ENCODE peak calls at places on chromosome 7, in ten cellular contexts. T is CD4-positive, alpha-beta memory T cell; J is small intestine; W is AG04450; E is testis; C is OCI-LY7; M is spleen; B is colonic mucosa; L is CD4-positive, alpha-beta T cell; O is right cardiac atrium. G is an unnamed sample.

GRCh38 chr7:1857487-1858425 is 187.7 kb downstream of the ELFN1 start:
- DNase-seq in T (no peak), J (no peak), W (no peak), E (peak; percentile 37), C (no peak), M (peak; percentile 66), B (no peak), L (peak; percentile 3), O (peak; percentile 48), G (no peak)

GRCh38 chr7:158975526-158976467 is 119.4 kb downstream of the DYNC2I1 start:
- DNase-seq in T (no peak), J (peak; percentile 16), W (no peak), E (no peak), C (no peak), M (no peak), B (no peak), L (peak; percentile 40), O (no peak), G (peak; percentile 11)

GRCh38 chr7:2084331-2084730 is 148.4 kb downstream of the MAD1L1 start:
- DNase-seq in T (no peak), J (no peak), W (no peak), E (no peak), C (no peak), M (no peak), B (no peak), L (no peak), O (no peak), G (no peak)

GRCh38 chr7:121395494-121395960 is 581 bp downstream of the FAM3C start:
- DNase-seq in T (no peak), J (peak; percentile 40), W (no peak), E (peak; percentile 48), C (peak; percentile 64), M (peak; percentile 91), B (peak; percentile 51), L (peak; percentile 16), O (no peak), G (peak; percentile 56)

GRCh38 chr7:14385074-14385473 is 395.6 kb upstream of the ETV1 start:
- DNase-seq in T (no peak), J (no peak), W (no peak), E (no peak), C (no peak), M (no peak), B (no peak), L (no peak), O (no peak), G (no peak)

GRCh38 chr7:157158400-157158799 is 19.7 kb downstream of the UBE3C start:
- DNase-seq in T (no peak), J (no peak), W (no peak), E (no peak), C (no peak), M (no peak), B (no peak), L (no peak), O (no peak), G (no peak)

GRCh38 chr7:44150466-44150832 is 9.3 kb upstream of the MYL7 start:
- DNase-seq in T (no peak), J (no peak), W (no peak), E (no peak), C (peak; percentile 6), M (no peak), B (no peak), L (no peak), O (no peak), G (no peak)

GRCh38 chr7:74657692-74658170 is at the start of gene GTF2I:
- DNase-seq in T (no peak), J (no peak), W (no peak), E (no peak), C (peak; percentile 69), M (peak; percentile 94), B (peak; percentile 45), L (no peak), O (no peak), G (no peak)

GRCh38 chr7:1124816-1125602 is 35.0 kb downstream of the ZFAND2A start:
- DNase-seq in T (no peak), J (no peak), W (no peak), E (no peak), C (no peak), M (peak; percentile 67), B (no peak), L (no peak), O (peak; percentile 61), G (no peak)

GRCh38 chr7:1457949-1458675 is 1.2 kb downstream of the MICALL2 start:
- DNase-seq in T (no peak), J (no peak), W (no peak), E (no peak), C (no peak), M (no peak), B (no peak), L (no peak), O (no peak), G (no peak)

GRCh38 chr7:155263051-155263450 is 34.6 kb upstream of the INSIG1 start:
- DNase-seq in T (no peak), J (no peak), W (no peak), E (no peak), C (no peak), M (no peak), B (no peak), L (no peak), O (no peak), G (no peak)

GRCh38 chr7:129990403-129991192 is 37.8 kb upstream of the UBE2H start:
- DNase-seq in T (no peak), J (no peak), W (no peak), E (no peak), C (no peak), M (peak; percentile 68), B (no peak), L (no peak), O (no peak), G (no peak)
- H3K27ac ChIP-seq in T (no peak overlapping the region), J (no peak overlapping the region), W (no peak overlapping the region), E (no peak overlapping the region), C (no peak overlapping the region), M (no peak overlapping the region), B (no peak overlapping the region), L (no peak overlapping the region), O (peak overlapping the region; percentile 57), G (no peak overlapping the region)

GRCh38 chr7:30280631-30281030 is 3.8 kb upstream of the ZNRF2 start:
- DNase-seq in T (no peak), J (no peak), W (no peak), E (no peak), C (no peak), M (no peak), B (no peak), L (no peak), O (no peak), G (no peak)

GRCh38 chr7:30281263-30281662 is 3.1 kb upstream of the ZNRF2 start:
- DNase-seq in T (no peak), J (no peak), W (no peak), E (no peak), C (no peak), M (no peak), B (no peak), L (no peak), O (no peak), G (no peak)

GRCh38 chr7:30282735-30283134 is 1.7 kb upstream of the ZNRF2 start:
- DNase-seq in T (no peak), J (no peak), W (no peak), E (no peak), C (no peak), M (no peak), B (no peak), L (no peak), O (no peak), G (no peak)

GRCh38 chr7:30284298-30285066 is at the start of gene ZNRF2:
- DNase-seq in T (peak; percentile 97), J (peak; percentile 100), W (peak; percentile 85), E (peak; percentile 99), C (peak; percentile 100), M (peak; percentile 100), B (peak; percentile 98), L (peak; percentile 99), O (peak; percentile 100), G (peak; percentile 99)

DNA sequence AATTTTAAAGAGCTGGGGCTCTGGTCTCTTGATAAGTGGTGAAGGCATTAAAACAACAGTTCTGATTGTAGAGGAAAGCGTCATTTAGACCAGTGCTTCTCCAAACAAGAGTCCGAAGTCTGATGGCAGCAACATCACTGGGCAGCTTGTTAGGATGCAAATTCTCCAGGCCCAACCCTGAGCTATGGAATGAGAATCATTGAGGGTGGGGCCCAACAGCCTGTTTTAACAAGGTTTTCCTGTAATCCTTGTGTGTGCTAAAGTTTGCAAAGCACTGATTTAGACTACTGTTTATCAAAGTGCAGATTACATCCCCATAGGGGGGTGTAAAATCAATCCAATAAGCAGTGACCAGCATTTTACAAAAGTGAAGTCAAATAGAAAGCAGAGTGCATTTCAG is 2.6 kb upstream of the ZNRF2 start:
- DNase-seq in T (no peak), J (peak; percentile 86), W (no peak), E (no peak), C (no peak), M (no peak), B (peak; percentile 85), L (no peak), O (no peak), G (no peak)
- H3K27ac ChIP-seq in T (no peak overlapping the region), J (no peak overlapping the region), W (no peak overlapping the region), E (no peak overlapping the region), C (no peak overlapping the region), M (no peak overlapping the region), B (peak overlapping the region; percentile 69), L (no peak overlapping the region), O (no peak overlapping the region), G (no peak overlapping the region)

DNA sequence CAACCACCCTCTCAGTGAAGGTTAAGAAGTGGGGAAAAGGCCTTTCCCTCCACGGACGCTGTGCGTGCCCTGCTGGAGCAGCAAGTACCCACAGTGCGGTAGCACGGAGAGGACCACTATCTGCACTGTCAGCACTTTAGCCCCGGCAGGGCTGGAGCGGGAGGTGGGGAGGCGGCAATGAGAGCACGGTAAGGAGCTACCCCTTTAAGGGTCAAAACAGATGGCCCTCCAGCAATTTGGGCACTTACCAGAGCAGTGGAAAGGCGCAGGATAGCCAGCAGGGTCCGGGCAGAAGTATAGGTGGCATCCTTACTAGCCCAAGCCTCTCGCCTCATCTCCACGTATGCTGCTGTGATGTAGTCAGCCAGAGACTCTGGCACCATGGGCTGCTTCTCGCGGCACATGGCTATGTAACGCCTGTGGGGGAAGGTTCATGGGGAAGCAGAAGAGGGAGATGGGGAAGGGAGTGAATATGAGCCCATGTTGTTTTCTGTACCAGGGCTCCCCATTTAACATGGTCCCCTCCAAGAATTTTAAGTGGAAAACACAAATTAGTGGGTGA is 5.2 kb downstream of the COPS6 start:
- DNase-seq in T (no peak), J (no peak), W (no peak), E (no peak), C (no peak), M (no peak), B (no peak), L (no peak), O (no peak), G (no peak)
- H3K27ac ChIP-seq in T (no peak overlapping the region), J (no peak overlapping the region), W (no peak overlapping the region), E (peak overlapping the region; percentile 56), C (no peak overlapping the region), M (no peak overlapping the region), B (no peak overlapping the region), L (no peak overlapping the region), O (no peak overlapping the region), G (no peak overlapping the region)

DNA sequence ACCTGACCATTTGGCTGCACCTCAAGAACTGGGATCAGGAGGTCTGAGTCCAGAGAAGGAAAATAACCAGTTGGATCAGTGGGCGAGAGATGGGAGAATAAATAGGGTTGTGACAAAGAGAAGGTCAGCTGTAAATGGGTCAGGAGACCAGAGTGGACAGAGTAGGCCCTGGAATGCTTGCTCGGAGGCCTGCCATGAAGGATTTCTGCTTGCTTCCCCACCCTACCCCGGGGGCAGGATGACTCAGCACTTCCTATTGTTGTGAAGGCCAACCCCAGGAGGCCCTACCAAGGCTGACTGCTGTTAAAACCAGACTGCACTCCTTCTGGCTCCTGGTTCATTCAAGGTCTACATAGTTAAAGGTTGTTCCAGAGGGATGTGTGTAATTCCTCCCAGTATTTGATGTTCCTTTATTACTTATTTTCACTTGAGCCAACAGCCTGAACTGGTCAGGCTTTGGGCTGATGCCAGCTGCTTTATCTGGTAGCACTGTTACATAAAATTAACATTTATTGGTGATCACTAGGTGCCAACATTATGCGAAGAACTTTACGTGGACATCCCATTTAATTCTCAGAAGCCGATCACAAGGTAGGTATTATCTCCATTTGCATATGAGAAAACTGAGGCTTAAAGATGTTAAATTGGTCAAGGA is 27.3 kb upstream of the IFRD1 start:
- DNase-seq in T (no peak), J (peak; percentile 39), W (no peak), E (peak; percentile 88), C (peak; percentile 57), M (peak; percentile 86), B (peak; percentile 58), L (no peak), O (peak; percentile 90), G (no peak)
- H3K27ac ChIP-seq in T (no peak overlapping the region), J (no peak overlapping the region), W (peak overlapping the region; percentile 39), E (peak overlapping the region; percentile 71), C (peak overlapping the region; percentile 92), M (no peak overlapping the region), B (no peak overlapping the region), L (no peak overlapping the region), O (peak overlapping the region; percentile 38), G (no peak overlapping the region)

G was measured in CD8-positive, alpha-beta memory T cell.